ENCODE peak calls at places on chromosomes 6 and 20, in five cellular contexts. Z, F, W, C and S are unnamed samples.

GRCh38 chr20:8855315-8855714 is 213.6 kb upstream of the PLCB4 start:
- DNase-seq in Z (no peak), F (no peak), W (no peak), C (peak; percentile 51), S (no peak)

GRCh38 chr6:69164564-69165252 is 529.6 kb downstream of the ADGRB3 start:
- DNase-seq in Z (no peak), F (no peak), W (no peak), C (no peak), S (peak; percentile 57)

GRCh38 chr20:58219342-58219700 is 9.1 kb downstream of the ANKRD60 start:
- DNase-seq in Z (no peak), F (no peak), W (peak; percentile 78), C (peak; percentile 77), S (no peak)

GRCh38 chr20:34527016-34527415 is 10.8 kb downstream of the DYNLRB1 start:
- DNase-seq in Z (no peak), F (no peak), W (no peak), C (no peak), S (no peak)

GRCh38 chr6:132910759-132911158 is 96.4 kb downstream of the RPS12 start:
- DNase-seq in Z (no peak), F (no peak), W (no peak), C (no peak), S (no peak)

GRCh38 chr20:44211177-44212039 is 837 bp upstream of the OSER1 start:
- DNase-seq in Z (no peak), F (peak; percentile 38), W (no peak), C (no peak), S (peak; percentile 14)

GRCh38 chr20:50348118-50348517 is 157.5 kb downstream of the CEBPB start:
- DNase-seq in Z (no peak), F (no peak), W (no peak), C (no peak), S (no peak)

GRCh38 chr6:2725999-2726567 is 24.6 kb downstream of the MYLK4 start:
- DNase-seq in Z (no peak), F (no peak), W (no peak), C (peak; percentile 53), S (peak; percentile 46)

GRCh38 chr6:61592238-61592637 is 693.8 kb downstream of the KHDRBS2 start:
- DNase-seq in Z (no peak), F (no peak), W (no peak), C (no peak), S (no peak)

GRCh38 chr6:142942805-142943227 is 2.2 kb downstream of the HIVEP2 start:
- DNase-seq in Z (no peak), F (peak; percentile 43), W (no peak), C (no peak), S (peak; percentile 9)

GRCh38 chr20:17893480-17893879 is 75.1 kb downstream of the SNX5 start:
- DNase-seq in Z (no peak), F (peak; percentile 71), W (no peak), C (no peak), S (no peak)

GRCh38 chr6:108897371-108897770 is 49.1 kb downstream of the ARMC2 start:
- DNase-seq in Z (no peak), F (peak; percentile 42), W (peak; percentile 18), C (no peak), S (peak; percentile 98)

GRCh38 chr6:29685718-29686326 is 4.9 kb upstream of the ZFP57 start:
- DNase-seq in Z (no peak), F (no peak), W (no peak), C (no peak), S (no peak)

GRCh38 chr6:157019115-157019628 is 242.0 kb downstream of the ARID1B start:
- DNase-seq in Z (no peak), F (peak; percentile 17), W (no peak), C (no peak), S (peak; percentile 37)

GRCh38 chr6:53734473-53735299 is 60.1 kb upstream of the LRRC1 start:
- DNase-seq in Z (no peak), F (peak; percentile 8), W (peak; percentile 71), C (peak; percentile 52), S (peak; percentile 72)

GRCh38 chr20:25318471-25319240 is 70.8 kb downstream of the PYGB start:
- DNase-seq in Z (no peak), F (peak; percentile 65), W (no peak), C (no peak), S (no peak)

GRCh38 chr6:100490065-100490464 is 25.3 kb upstream of the SIM1 start:
- DNase-seq in Z (no peak), F (no peak), W (no peak), C (no peak), S (peak; percentile 19)

GRCh38 chr6:51855310-51856082 is 231.9 kb downstream of the PKHD1 start:
- DNase-seq in Z (no peak), F (peak; percentile 65), W (peak; percentile 11), C (peak; percentile 4), S (peak; percentile 91)

GRCh38 chr20:24697411-24697810 is 228.0 kb downstream of the SYNDIG1 start:
- DNase-seq in Z (no peak), F (no peak), W (no peak), C (no peak), S (no peak)

GRCh38 chr6:163415176-163415619 is 680 bp downstream of the QKI start:
- DNase-seq in Z (no peak), F (no peak), W (no peak), C (no peak), S (no peak)

GRCh38 chr6:93848011-93848620 is 428.8 kb upstream of the EPHA7 start:
- DNase-seq in Z (no peak), F (no peak), W (no peak), C (no peak), S (peak; percentile 85)

GRCh38 chr6:27091661-27092315 is 155.7 kb upstream of the PRSS16 start:
- DNase-seq in Z (peak; percentile 28), F (peak; percentile 76), W (peak; percentile 58), C (peak; percentile 72), S (peak; percentile 94)

GRCh38 chr20:17786221-17786718 is 86.5 kb downstream of the BANF2 start:
- DNase-seq in Z (no peak), F (no peak), W (no peak), C (peak; percentile 56), S (no peak)

GRCh38 chr20:56259948-56260347 is 11.4 kb downstream of the MC3R start:
- DNase-seq in Z (no peak), F (no peak), W (no peak), C (no peak), S (no peak)

GRCh38 chr6:104472245-104472644 is 387.5 kb downstream of the HACE1 start:
- DNase-seq in Z (no peak), F (no peak), W (no peak), C (no peak), S (peak; percentile 98)

GRCh38 chr6:158548418-158549161 is 11.3 kb upstream of the TMEM181 start:
- DNase-seq in Z (no peak), F (no peak), W (no peak), C (no peak), S (peak; percentile 98)

GRCh38 chr20:32516985-32517873 is 67.9 kb downstream of the NOL4L start:
- DNase-seq in Z (no peak), F (no peak), W (no peak), C (no peak), S (peak; percentile 23)

GRCh38 chr20:13149371-13149770 is 71.7 kb upstream of the ISM1 start:
- DNase-seq in Z (no peak), F (no peak), W (peak; percentile 0), C (peak; percentile 14), S (no peak)

GRCh38 chr20:52708137-52708536 is 264.0 kb upstream of the TSHZ2 start:
- DNase-seq in Z (no peak), F (no peak), W (no peak), C (no peak), S (no peak)

GRCh38 chr6:95318137-95318536 is 259.2 kb upstream of the MANEA start:
- DNase-seq in Z (no peak), F (no peak), W (no peak), C (no peak), S (no peak)

GRCh38 chr6:25706314-25707014 is 48.1 kb upstream of the SLC17A4 start:
- DNase-seq in Z (no peak), F (no peak), W (no peak), C (no peak), S (peak; percentile 88)

GRCh38 chr6:146265051-146265450 is 236.2 kb downstream of the GRM1 start:
- DNase-seq in Z (no peak), F (no peak), W (no peak), C (no peak), S (no peak)

GRCh38 chr6:28360961-28361360 is 11.2 kb downstream of the ZKSCAN3 start:
- DNase-seq in Z (no peak), F (no peak), W (no peak), C (no peak), S (no peak)

GRCh38 chr6:13729891-13730290 is 18.3 kb upstream of the RANBP9 start:
- DNase-seq in Z (peak; percentile 40), F (no peak), W (no peak), C (no peak), S (no peak)

GRCh38 chr6:72911463-72912153 is 289.7 kb downstream of the KCNQ5 start:
- DNase-seq in Z (no peak), F (no peak), W (no peak), C (peak; percentile 16), S (no peak)